ENCODE peak calls at places on chromosomes 11 and 22, in five cellular contexts. W, S, Z, M and C are unnamed samples.
A peak's percentile ranks its signal among the peaks of the same experiment; 100 is the strongest.

GRCh38 chr11:43748095-43748494 is 67.6 kb downstream of the HSD17B12 start:
- DNase-seq in W (no peak), S (no peak), M (no peak), Z (no peak), C (no peak)

GRCh38 chr22:35606916-35607315 is 10.2 kb downstream of the MB start:
- DNase-seq in W (no peak), M (no peak), S (no peak), Z (no peak), C (no peak)

GRCh38 chr11:65555693-65556231 is 2.4 kb downstream of the LTBP3 start:
- DNase-seq in W (no peak), M (peak; percentile 83), Z (no peak), S (peak; percentile 64), C (no peak)

GRCh38 chr11:76805206-76805913 is 22.2 kb downstream of the TSKU start:
- DNase-seq in Z (peak; percentile 50), M (no peak), S (no peak), W (no peak), C (no peak)

GRCh38 chr11:81039916-81040530 is 1599.2 kb upstream of the TENM4 start:
- DNase-seq in Z (no peak), M (peak; percentile 30), S (no peak), W (no peak), C (no peak)

GRCh38 chr11:110077866-110078325 is 15.3 kb upstream of the ZC3H12C start:
- DNase-seq in W (peak; percentile 86), Z (peak; percentile 19), S (no peak), M (peak; percentile 13), C (no peak)

GRCh38 chr11:112797072-112797471 is 164.1 kb upstream of the NCAM1 start:
- DNase-seq in M (no peak), Z (no peak), W (no peak), S (peak; percentile 46), C (no peak)

GRCh38 chr22:21657361-21658118 is 8.3 kb upstream of the PPIL2 start:
- DNase-seq in Z (peak; percentile 100), W (peak; percentile 39), M (peak; percentile 70), S (peak; percentile 95), C (peak; percentile 63)

GRCh38 chr11:29255401-29255800 is 761.4 kb downstream of the KCNA4 start:
- DNase-seq in W (no peak), M (no peak), S (no peak), Z (no peak), C (no peak)

GRCh38 chr11:32110795-32111194 is 19.9 kb downstream of the RCN1 start:
- DNase-seq in M (no peak), Z (no peak), S (no peak), W (no peak), C (no peak)

GRCh38 chr22:47190276-47190956 is 428.0 kb downstream of the TBC1D22A start:
- DNase-seq in W (no peak), S (no peak), M (no peak), Z (no peak), C (no peak)

GRCh38 chr22:29306830-29307657 is 594 bp downstream of the GAS2L1 start:
- DNase-seq in M (peak; percentile 39), W (no peak), Z (peak; percentile 81), S (peak; percentile 93), C (no peak)

GRCh38 chr22:48287031-48287430 is 1524.6 kb downstream of the TBC1D22A start:
- DNase-seq in S (no peak), Z (no peak), M (no peak), W (no peak), C (no peak)

GRCh38 chr11:107563702-107564101 is 1.8 kb downstream of the ALKBH8 start:
- DNase-seq in M (peak; percentile 29), W (no peak), S (peak; percentile 42), Z (peak; percentile 45), C (peak; percentile 46)

GRCh38 chr11:115921986-115922385 is 417.8 kb upstream of the CADM1 start:
- DNase-seq in S (no peak), M (no peak), W (no peak), Z (no peak), C (no peak)

GRCh38 chr11:6258571-6258998 is 1.1 kb upstream of the CCKBR start:
- DNase-seq in Z (no peak), W (no peak), M (no peak), S (no peak), C (no peak)

GRCh38 chr11:34181856-34182405 is 76.5 kb downstream of the NAT10 start:
- DNase-seq in Z (no peak), M (no peak), W (no peak), S (no peak), C (no peak)

GRCh38 chr11:41382927-41383326 is 76.5 kb downstream of the LRRC4C start:
- DNase-seq in W (no peak), M (no peak), Z (no peak), S (no peak), C (no peak)

GRCh38 chr22:30044369-30044768 is 35.9 kb upstream of the HORMAD2 start:
- DNase-seq in W (no peak), M (peak; percentile 34), S (peak; percentile 45), Z (no peak), C (no peak)

GRCh38 chr11:103988595-103988969 is 47.9 kb upstream of the DDI1 start:
- DNase-seq in S (no peak), M (no peak), Z (no peak), W (no peak), C (no peak)

GRCh38 chr22:16777284-16777924 is 47.8 kb downstream of the XKR3 start:
- DNase-seq in M (no peak), S (no peak), Z (no peak), W (no peak), C (no peak)

GRCh38 chr11:1557904-1558831 is 13.9 kb downstream of the DUSP8 start:
- DNase-seq in Z (no peak), W (no peak), M (no peak), S (no peak), C (no peak)

GRCh38 chr11:123443851-123444623 is 14.0 kb downstream of the GRAMD1B start:
- DNase-seq in Z (no peak), S (no peak), M (no peak), W (no peak), C (no peak)

GRCh38 chr22:19957445-19957844 is 15.8 kb upstream of the TXNRD2 start:
- DNase-seq in M (no peak), W (no peak), Z (no peak), S (peak; percentile 32), C (no peak)

GRCh38 chr11:84719935-84720577 is 907.1 kb downstream of the DLG2 start:
- DNase-seq in Z (no peak), W (no peak), M (no peak), S (peak; percentile 44), C (no peak)

DNA sequence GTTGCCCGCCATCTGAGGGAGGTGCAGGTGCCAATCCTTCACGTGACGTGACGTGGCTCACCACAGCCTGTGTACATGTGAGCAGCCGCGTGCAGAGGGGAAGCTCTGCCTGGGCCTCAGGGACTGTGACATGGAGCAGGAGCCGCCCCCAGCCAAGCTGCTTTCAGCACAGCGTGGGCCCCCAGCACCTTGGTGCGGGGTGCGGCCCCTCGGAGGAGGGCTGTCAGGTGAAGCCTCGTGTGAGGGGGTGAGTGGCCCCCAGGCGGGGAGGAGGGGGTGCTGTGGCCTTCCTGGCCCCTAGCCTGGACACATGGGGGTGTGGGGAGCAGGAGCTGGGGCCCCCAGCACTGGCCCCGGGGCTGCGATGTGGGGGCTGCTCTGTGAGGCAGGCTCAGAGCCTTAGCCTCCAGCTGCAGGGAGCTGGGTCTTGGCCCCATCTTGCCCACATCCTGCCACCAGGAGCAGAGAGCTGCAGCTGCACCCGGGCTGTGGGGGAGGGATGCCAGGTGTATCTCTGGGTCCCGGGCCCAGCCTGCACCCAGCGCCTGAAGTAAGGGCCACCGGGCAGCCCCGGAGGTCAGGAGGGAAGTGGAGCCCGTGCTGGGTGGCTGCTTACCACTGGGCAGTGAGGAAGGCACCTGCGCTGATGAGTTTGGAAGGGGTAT is at the start of gene ADORA2A:
- DNase-seq in M (no peak), W (peak; percentile 35), Z (no peak), S (peak; percentile 39), C (peak; percentile 86)
- TF ChIP-seq GABPA in M (no peak), W (no peak), Z (no peak), S (no peak), C (peak; percentile 66)

GRCh38 chr11:61104963-61105362 is 2.7 kb downstream of the CD5 start:
- DNase-seq in W (no peak), M (no peak), S (no peak), Z (no peak), C (no peak)
- TF ChIP-seq REST in W (no peak), M (no peak), S (no peak), Z (no peak), C (no peak)

GRCh38 chr22:45481661-45482060 is 21.0 kb upstream of the FBLN1 start:
- DNase-seq in Z (no peak), S (no peak), W (no peak), M (no peak), C (no peak)

GRCh38 chr22:45478108-45478771 is 24.4 kb upstream of the FBLN1 start:
- DNase-seq in S (no peak), W (no peak), M (peak; percentile 77), Z (no peak), C (no peak)

GRCh38 chr22:45482169-45482568 is 20.5 kb upstream of the FBLN1 start:
- DNase-seq in S (no peak), M (no peak), Z (no peak), W (no peak), C (no peak)

GRCh38 chr22:45483319-45483718 is 19.4 kb upstream of the FBLN1 start:
- DNase-seq in Z (no peak), S (no peak), W (no peak), M (no peak), C (no peak)

GRCh38 chr22:45480717-45481116 is 22.0 kb upstream of the FBLN1 start:
- DNase-seq in S (no peak), W (no peak), M (no peak), Z (no peak), C (no peak)
- TF ChIP-seq CTCF in S (no peak), W (no peak), M (no peak), Z (no peak), C (no peak)

DNA sequence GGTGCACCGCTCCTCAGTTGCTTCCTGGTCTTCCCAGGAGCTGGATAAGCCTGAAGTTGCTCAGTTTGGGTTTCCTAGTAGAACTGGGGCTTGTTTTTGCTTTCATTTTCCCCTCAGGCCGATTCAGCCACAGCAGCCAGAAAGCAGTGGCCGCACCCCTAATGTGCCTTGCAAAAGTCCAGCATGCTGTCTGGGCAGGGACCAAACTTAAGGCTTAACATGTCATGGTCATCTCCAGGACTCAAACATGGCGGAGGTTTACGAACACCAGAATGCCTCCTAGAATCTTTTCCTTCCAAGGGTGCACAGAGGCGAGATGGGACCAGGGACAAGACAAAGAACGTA is 2.5 kb downstream of the GNG3 start:
- DNase-seq in S (no peak), W (no peak), M (no peak), Z (no peak), C (no peak)
- TF ChIP-seq GABPA in S (no peak), W (no peak), M (no peak), Z (no peak), C (no peak)

DNA sequence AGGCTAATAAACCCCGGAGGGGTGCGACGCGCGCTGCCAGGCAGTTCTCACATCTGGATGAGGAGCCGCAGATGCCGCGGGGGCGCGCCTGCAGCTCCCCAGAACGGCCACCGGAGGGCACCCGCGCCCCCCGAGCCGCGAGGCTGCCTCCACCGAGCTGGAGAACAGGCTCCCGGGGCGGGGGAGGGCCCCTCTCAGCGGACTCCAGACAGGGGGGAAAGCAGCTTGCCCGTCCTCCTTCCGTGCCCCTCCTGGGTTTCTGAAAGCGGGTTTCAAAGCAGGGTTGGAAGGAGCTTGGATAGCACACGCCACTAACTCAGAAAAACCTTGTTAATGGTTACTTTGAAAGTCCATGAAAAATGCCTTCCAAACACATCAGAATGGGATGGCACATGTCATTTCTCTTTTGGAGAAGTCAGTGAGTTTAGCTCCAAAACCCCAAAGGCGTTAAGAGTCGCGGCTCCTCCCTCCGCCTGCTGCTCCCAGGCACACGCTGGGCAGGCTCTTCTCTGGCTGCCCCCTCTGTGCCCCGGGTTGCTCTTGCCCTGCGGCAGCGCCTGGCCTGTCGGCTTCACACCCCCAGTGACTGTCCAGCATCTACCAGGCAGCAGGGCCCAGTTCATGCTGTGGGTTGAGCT is 317.8 kb downstream of the NTM start:
- DNase-seq in W (no peak), M (peak; percentile 9), Z (peak; percentile 80), S (peak; percentile 96), C (no peak)
- TF ChIP-seq REST in W (no peak), M (no peak), Z (no peak), S (no peak), C (no peak)